ENCODE peak calls at places on chromosomes 16 and 17, in four cellular contexts. E, H, O and Y are unnamed samples.

GRCh38 chr17:75348386-75349012 is 57.0 kb downstream of the GRB2 start:
- DNase-seq in O (no peak), E (no peak), H (no peak), Y (no peak)

GRCh38 chr17:20955437-20956323 is 87.1 kb downstream of the USP22 start:
- DNase-seq in E (no peak), H (no peak), O (peak), Y (no peak)

GRCh38 chr17:29929006-29929543 is 953 bp downstream of the SSH2 start:
- DNase-seq in H (no peak), O (peak), E (no peak), Y (no peak)

GRCh38 chr17:74298690-74299617 is 24.9 kb downstream of the DNAI2 start:
- DNase-seq in O (no peak), H (no peak), E (no peak), Y (no peak)

GRCh38 chr16:74575175-74575804 is 31.6 kb downstream of the GLG1 start:
- DNase-seq in E (no peak), H (no peak), O (no peak), Y (no peak)

GRCh38 chr16:22977294-22977697 is 163.3 kb downstream of the HS3ST2 start:
- DNase-seq in E (peak), H (no peak), O (peak), Y (no peak)

GRCh38 chr17:19383681-19384470 is 3.1 kb downstream of the MFAP4 start:
- DNase-seq in O (no peak), H (no peak), E (no peak), Y (no peak)

GRCh38 chr17:7001562-7001961 is 5.7 kb downstream of the ALOX12 start:
- DNase-seq in E (no peak), O (no peak), H (no peak), Y (peak)

GRCh38 chr16:55711959-55712876 is 56.4 kb downstream of the SLC6A2 start:
- DNase-seq in H (no peak), E (peak), O (peak), Y (peak)

GRCh38 chr17:79625706-79626105 is 14.9 kb upstream of the RBFOX3 start:
- DNase-seq in E (no peak), H (no peak), O (no peak), Y (peak)

GRCh38 chr17:1785925-1786324 is 24.1 kb downstream of the SERPINF1 start:
- DNase-seq in O (no peak), E (no peak), H (no peak), Y (no peak)

GRCh38 chr17:71023631-71024030 is 854.3 kb downstream of the KCNJ2 start:
- DNase-seq in O (no peak), E (no peak), H (no peak), Y (no peak)

GRCh38 chr16:74846714-74847113 is 72.1 kb upstream of the FA2H start:
- DNase-seq in O (no peak), H (no peak), E (no peak), Y (no peak)

GRCh38 chr17:18992454-18993130 is 12.0 kb downstream of the FAM83G start:
- DNase-seq in O (no peak), H (peak), E (no peak), Y (no peak)

GRCh38 chr17:78125138-78125913 is 3.2 kb downstream of the TMC6 start:
- DNase-seq in E (no peak), O (no peak), H (no peak), Y (no peak)

GRCh38 chr17:17913695-17914332 is 58.4 kb downstream of the TOM1L2 start:
- DNase-seq in E (peak), O (peak), H (no peak), Y (peak)

GRCh38 chr16:71288570-71288889 is 672 bp downstream of the CMTR2 start:
- DNase-seq in H (no peak), O (no peak), E (no peak), Y (no peak)

GRCh38 chr16:5977329-5977728 is 879.7 kb upstream of the EEF2KMT start:
- DNase-seq in H (no peak), E (no peak), O (no peak), Y (no peak)

GRCh38 chr16:84055366-84055765 is 12.8 kb upstream of the SLC38A8 start:
- DNase-seq in O (no peak), E (no peak), H (no peak), Y (no peak)

GRCh38 chr17:18981642-18982424 is 22.7 kb downstream of the FAM83G start:
- DNase-seq in O (peak), H (no peak), E (peak), Y (no peak)

GRCh38 chr17:70168044-70168978 is 1.0 kb upstream of the KCNJ2 start:
- DNase-seq in E (no peak), H (no peak), O (no peak), Y (peak)

GRCh38 chr17:31593806-31594205 is 202.3 kb downstream of the RAB11FIP4 start:
- DNase-seq in E (no peak), O (no peak), H (no peak), Y (no peak)

GRCh38 chr16:695355-696089 is 5.3 kb upstream of the WDR24 start:
- DNase-seq in H (no peak), E (no peak), O (no peak), Y (peak)

GRCh38 chr16:65388592-65388991 is 266.7 kb upstream of the CDH11 start:
- DNase-seq in E (no peak), H (no peak), O (no peak), Y (no peak)

GRCh38 chr16:4574919-4575705 is 19.0 kb downstream of the C16orf96 start:
- DNase-seq in H (no peak), E (no peak), O (no peak), Y (peak)

GRCh38 chr17:46769531-46770438 is 48.7 kb downstream of the WNT3 start:
- DNase-seq in H (no peak), E (no peak), O (no peak), Y (no peak)

DNA sequence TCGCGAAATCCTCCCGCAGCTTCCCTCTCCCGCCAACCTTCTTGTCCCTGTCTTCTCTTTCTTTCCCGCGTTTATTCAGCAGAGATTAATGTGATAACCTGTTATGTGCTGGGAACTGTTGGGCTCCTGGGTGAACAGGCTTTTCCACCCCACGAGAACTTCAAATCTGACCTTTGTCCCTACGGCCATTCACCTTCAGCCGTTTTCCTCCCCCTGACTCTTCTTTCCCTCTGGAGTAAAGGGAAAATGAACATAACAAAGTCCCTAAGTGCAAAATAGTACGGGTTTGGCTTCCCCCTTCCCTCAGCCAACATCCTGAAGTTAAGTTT is 15.1 kb upstream of the KPNA2 start:
- DNase-seq in E (no peak), H (no peak), O (peak), Y (no peak)
- TF ChIP-seq ATF3 in E (no peak), H (no peak), O (no peak), Y (no peak)

GRCh38 chr17:58917228-58917627 is 161.6 kb downstream of the PPM1E start:
- DNase-seq in H (no peak), O (no peak), E (no peak), Y (no peak)

GRCh38 chr17:58913971-58914769 is 158.5 kb downstream of the PPM1E start:
- DNase-seq in E (no peak), O (no peak), H (no peak), Y (no peak)

GRCh38 chr17:58918072-58918471 is 162.4 kb downstream of the PPM1E start:
- DNase-seq in O (no peak), E (no peak), H (no peak), Y (no peak)

GRCh38 chr17:58911741-58912343 is 156.2 kb downstream of the PPM1E start:
- DNase-seq in H (no peak), E (peak), O (no peak), Y (no peak)

DNA sequence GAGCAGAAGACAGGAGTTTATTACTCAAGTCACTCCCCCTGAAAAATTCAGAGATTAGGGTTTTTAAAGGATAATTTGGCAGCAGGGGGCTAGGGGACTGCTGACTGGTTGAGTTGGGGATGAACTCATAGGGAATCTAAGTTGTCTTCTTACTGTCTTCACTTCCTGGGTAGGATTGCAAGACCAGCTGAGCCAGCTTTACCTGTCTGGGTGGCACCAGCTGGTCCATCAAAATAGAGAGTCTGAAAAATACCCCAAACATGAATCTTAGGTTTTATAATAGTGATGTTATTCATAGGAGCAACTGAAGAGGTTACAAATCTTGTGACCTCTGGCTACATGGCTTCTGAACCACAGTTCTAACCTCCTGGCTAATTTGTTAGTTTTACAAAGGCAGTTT is 157.9 kb downstream of the PPM1E start:
- DNase-seq in O (no peak), E (no peak), H (no peak), Y (no peak)
- TF ChIP-seq ATF3 in O (no peak), E (no peak), H (no peak), Y (no peak)

DNA sequence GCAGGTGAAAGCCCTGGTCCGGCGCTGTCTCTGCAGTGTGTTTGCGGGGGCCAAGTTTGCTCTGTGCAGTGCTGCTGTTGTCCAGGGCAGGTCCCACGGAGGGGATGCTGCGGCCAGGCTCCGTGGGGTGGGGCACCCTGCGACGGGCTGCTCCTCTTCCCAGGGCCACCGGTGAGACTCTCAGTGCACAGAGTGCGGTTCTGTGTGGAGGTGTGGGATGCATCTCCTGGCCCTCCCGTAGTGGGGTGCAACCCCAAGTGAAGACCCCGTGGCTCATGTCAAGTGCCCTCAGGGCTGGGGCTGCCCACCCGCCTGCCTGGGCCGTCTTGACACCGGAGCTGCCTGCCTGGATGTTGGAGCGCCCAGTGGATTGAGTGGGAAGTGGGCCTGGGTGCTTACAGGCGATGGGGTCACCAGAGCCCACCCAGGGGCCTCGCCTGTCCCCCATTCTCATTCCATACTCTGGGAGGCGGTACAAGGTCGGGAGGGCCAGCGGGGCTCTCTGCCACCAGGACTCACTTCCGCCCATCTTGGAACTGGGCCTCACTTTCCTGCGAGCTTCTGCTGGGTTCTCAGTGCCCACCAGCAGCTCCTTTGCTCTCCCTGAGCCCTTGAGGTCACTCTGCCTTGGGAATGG is 119.9 kb downstream of the BANP start:
- DNase-seq in E (no peak), H (no peak), O (no peak), Y (no peak)
- TF ChIP-seq ATF3 in E (no peak), H (no peak), O (no peak), Y (no peak)

DNA sequence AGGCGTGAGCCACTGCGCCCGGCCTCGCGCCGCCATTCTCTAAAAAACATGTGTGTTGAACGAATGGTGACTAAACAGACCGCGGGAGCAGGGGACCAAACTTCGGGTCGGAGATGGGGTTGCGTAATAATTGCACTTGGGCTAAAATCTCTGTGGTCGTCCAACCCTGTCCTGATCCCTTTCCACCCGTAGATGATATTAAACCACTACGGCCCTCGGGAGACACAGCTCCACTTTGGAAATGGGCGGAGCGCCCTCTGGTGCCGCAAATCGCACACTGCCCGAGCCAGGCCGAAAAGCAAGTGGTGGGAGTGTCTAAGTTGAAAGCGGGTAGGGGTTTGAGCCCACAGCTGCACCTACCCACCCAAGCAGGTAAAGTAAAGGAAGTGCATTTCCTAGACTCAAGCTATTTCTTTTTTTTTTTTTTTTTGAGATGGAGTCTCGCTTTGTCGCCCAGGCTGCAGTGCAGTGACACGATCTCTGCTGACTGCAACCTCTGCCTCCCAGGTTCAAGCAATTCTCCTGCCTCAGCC is 17.0 kb downstream of the CAVIN1 start:
- DNase-seq in E (no peak), O (peak), H (no peak), Y (peak)
- TF ChIP-seq ATF3 in E (no peak), O (no peak), H (no peak), Y (no peak)

DNA sequence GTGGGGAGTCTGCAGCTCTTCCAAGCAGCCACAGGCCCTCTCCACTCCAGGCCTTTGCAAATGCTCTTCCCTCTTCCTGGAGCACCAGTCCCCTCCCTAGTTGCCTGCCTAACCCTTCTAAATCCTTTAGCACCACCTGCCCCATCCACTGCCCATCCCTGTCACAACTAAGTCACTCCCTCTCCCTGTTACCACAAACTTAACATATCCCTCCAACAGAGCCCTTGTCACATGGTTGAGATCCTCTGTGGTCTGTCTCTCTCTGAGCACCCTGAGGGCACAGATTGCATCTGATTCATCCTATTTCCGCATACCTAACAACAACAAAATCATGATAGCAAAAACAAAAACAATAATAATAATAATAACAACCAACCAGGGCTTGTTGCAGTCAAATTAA is 11.0 kb upstream of the BEAN1 start:
- DNase-seq in O (no peak), H (no peak), E (no peak), Y (no peak)
- TF ChIP-seq ATF3 in O (no peak), H (no peak), E (no peak), Y (no peak)

GRCh38 chr16:50858877-50859627 is 117.2 kb downstream of the CYLD start:
- DNase-seq in E (no peak), H (no peak), O (no peak), Y (no peak)

GRCh38 chr16:50857881-50858280 is 116.0 kb downstream of the CYLD start:
- DNase-seq in E (no peak), H (no peak), O (no peak), Y (no peak)

GRCh38 chr16:50858376-50858775 is 116.5 kb downstream of the CYLD start:
- DNase-seq in O (no peak), H (no peak), E (no peak), Y (no peak)

GRCh38 chr16:50859628-50860360 is 117.9 kb downstream of the CYLD start:
- DNase-seq in O (peak), H (no peak), E (no peak), Y (no peak)

DNA sequence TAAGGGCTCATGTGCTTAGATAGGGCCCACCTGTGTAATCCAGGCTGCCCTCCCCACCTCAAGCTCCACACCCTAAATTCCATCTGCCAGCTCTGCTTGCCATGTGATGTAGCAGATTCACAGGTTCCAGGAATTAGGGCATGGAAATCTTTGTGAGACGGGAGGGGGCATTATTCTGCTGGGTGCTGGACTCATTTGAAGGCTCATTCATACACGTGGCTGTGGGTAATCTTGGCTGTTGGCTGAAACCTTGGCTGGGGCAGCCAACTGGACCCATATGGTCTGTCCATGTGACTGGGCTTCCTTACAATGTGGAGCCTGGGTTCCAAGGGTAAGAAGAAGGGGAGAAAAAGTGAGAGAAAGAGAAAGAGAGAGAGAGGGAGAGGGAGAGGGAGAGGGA is 115.1 kb downstream of the CYLD start:
- DNase-seq in H (no peak), E (no peak), O (no peak), Y (no peak)
- TF ChIP-seq ATF3 in H (no peak), E (no peak), O (no peak), Y (no peak)

DNA sequence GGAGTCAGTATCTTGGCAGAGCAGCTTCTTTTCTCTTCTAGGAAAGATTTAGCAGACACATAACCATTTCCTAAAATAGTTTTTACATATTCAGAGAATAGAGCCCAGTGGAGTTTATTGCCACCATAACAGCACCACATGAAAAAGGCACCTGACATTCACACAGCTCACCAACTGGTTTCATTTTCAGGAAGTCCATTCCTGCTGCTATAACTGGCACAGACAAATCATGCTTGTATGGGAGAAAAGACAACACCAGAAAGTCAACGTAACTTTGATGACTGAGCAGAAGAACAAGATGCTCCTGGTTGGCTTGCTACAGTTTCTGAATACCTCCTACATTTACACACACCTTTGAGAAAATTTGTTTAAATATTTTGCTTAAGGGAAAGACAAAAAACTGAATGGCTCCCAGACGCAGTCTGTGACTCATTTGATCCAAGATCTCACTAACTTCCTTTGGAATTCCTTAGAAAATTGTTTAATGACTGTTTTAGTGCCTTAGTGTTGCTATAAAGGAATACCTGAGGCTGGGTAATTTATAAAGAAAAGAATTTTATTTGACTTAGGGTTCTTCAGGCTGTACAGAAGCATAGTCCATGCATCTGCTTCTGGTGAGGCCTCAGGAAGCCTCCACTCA is 1380.6 kb downstream of the CDH8 start:
- DNase-seq in E (no peak), O (no peak), H (no peak), Y (no peak)
- TF ChIP-seq ATF3 in E (no peak), O (no peak), H (no peak), Y (no peak)

DNA sequence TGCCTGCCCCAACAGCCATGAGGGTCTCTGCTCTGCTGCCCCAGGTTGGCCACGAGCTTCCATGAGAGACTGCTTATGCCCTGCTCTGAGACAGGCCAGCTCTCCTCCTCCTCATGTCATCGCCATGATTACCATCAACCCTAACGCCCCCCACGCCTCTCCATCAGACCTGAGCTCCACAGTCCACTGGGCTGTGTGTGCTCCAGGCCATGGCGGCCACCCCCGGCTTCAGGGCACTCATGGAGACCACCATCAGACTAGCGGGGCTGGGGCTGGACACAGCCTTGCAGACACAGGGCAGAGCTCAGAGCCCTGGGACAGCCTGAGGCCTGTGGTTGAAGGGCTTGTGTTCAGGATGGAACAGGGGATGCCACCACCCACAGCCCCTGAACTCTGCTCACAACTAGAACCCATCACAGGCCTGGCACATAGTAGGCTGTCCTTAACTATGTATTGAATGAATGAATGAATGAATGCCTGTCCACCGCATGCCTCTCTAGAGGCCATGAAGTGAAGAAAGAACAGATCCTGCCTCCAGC is 14.6 kb downstream of the CNGB1 start:
- DNase-seq in H (no peak), E (no peak), O (no peak), Y (no peak)
- TF ChIP-seq ATF3 in H (no peak), E (no peak), O (no peak), Y (no peak)

DNA sequence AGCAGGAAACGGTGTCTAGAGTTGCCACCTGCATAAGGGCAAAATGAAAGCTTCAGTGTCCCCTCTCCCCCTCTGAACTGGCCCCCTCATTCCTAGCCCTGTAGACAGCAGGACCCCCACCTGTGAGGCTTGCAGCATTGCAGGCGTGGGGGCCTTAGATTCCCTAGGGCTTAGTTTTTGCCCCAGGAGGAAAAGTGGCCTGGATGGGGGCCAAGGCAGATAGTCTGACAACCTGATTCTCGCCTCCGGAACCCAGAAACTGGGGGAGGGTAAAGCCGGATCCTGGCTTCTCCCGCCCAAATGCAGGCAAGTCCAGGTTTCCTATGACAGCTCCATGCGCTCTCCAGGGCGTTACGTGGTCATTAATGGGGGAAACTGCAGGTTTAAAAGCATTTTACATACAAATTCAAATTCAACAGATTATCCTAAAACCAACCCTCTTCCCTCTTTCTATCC is 651 bp upstream of the HOXB6 start:
- DNase-seq in O (no peak), E (no peak), H (no peak), Y (no peak)
- TF ChIP-seq ATF3 in O (no peak), E (no peak), H (no peak), Y (no peak)